ENCODE peak calls at places on chromosomes 13 and 19, in ten cellular contexts. One of them, this sample, is unnamed.

GRCh38 chr13:28679628-28680027 is 20.7 kb downstream of the POMP start:
- DNase-seq in AG04449: no peak
- DNase-seq in endodermal cell: no peak
- DNase-seq in B cell: no peak
- DNase-seq in fibroblast of lung: peak; percentile 14
- DNase-seq in heart right ventricle: no peak
- DNase-seq in dorsolateral prefrontal cortex: no peak
- DNase-seq in pancreas: no peak
- DNase-seq in uterus: no peak
- DNase-seq in prostate gland: no peak
- DNase-seq in this sample: no peak

GRCh38 chr19:16899566-16900075 is 10.8 kb downstream of the F2RL3 start:
- DNase-seq in prostate gland: no peak
- DNase-seq in uterus: no peak
- DNase-seq in fibroblast of lung: no peak
- DNase-seq in heart right ventricle: no peak
- DNase-seq in endodermal cell: peak; percentile 87
- DNase-seq in B cell: peak; percentile 55
- DNase-seq in pancreas: no peak
- DNase-seq in dorsolateral prefrontal cortex: no peak
- DNase-seq in AG04449: no peak
- DNase-seq in this sample: no peak

GRCh38 chr13:94537740-94538630 is 58.0 kb downstream of the TGDS start:
- DNase-seq in prostate gland: no peak
- DNase-seq in AG04449: no peak
- DNase-seq in endodermal cell: no peak
- DNase-seq in uterus: no peak
- DNase-seq in pancreas: no peak
- DNase-seq in dorsolateral prefrontal cortex: no peak
- DNase-seq in fibroblast of lung: peak; percentile 13
- DNase-seq in B cell: no peak
- DNase-seq in heart right ventricle: no peak
- DNase-seq in this sample: no peak

GRCh38 chr13:40798380-40798779 is 9.0 kb downstream of the SLC25A15 start:
- DNase-seq in heart right ventricle: no peak
- DNase-seq in endodermal cell: no peak
- DNase-seq in fibroblast of lung: no peak
- DNase-seq in uterus: no peak
- DNase-seq in prostate gland: no peak
- DNase-seq in B cell: no peak
- DNase-seq in AG04449: no peak
- DNase-seq in pancreas: no peak
- DNase-seq in dorsolateral prefrontal cortex: no peak
- DNase-seq in this sample: no peak

GRCh38 chr13:35700661-35701060 is 224.2 kb upstream of the MAB21L1 start:
- DNase-seq in prostate gland: no peak
- DNase-seq in AG04449: peak; percentile 83
- DNase-seq in fibroblast of lung: peak; percentile 81
- DNase-seq in heart right ventricle: no peak
- DNase-seq in uterus: no peak
- DNase-seq in pancreas: no peak
- DNase-seq in endodermal cell: no peak
- DNase-seq in B cell: no peak
- DNase-seq in dorsolateral prefrontal cortex: no peak
- DNase-seq in this sample: no peak

GRCh38 chr13:109162248-109163051 is 533.0 kb downstream of the MYO16 start:
- DNase-seq in pancreas: no peak
- DNase-seq in fibroblast of lung: no peak
- DNase-seq in uterus: no peak
- DNase-seq in prostate gland: no peak
- DNase-seq in dorsolateral prefrontal cortex: no peak
- DNase-seq in heart right ventricle: no peak
- DNase-seq in AG04449: no peak
- DNase-seq in endodermal cell: no peak
- DNase-seq in B cell: peak; percentile 79
- DNase-seq in this sample: no peak

GRCh38 chr19:56107626-56108351 is 13.3 kb downstream of the ZNF787 start:
- DNase-seq in heart right ventricle: no peak
- DNase-seq in dorsolateral prefrontal cortex: no peak
- DNase-seq in prostate gland: no peak
- DNase-seq in endodermal cell: no peak
- DNase-seq in AG04449: no peak
- DNase-seq in fibroblast of lung: no peak
- DNase-seq in pancreas: no peak
- DNase-seq in B cell: no peak
- DNase-seq in uterus: no peak
- DNase-seq in this sample: no peak

GRCh38 chr19:40596608-40597328 is 4.4 kb upstream of the LTBP4 start:
- DNase-seq in B cell: peak; percentile 37
- DNase-seq in fibroblast of lung: peak; percentile 60
- DNase-seq in prostate gland: no peak
- DNase-seq in heart right ventricle: peak; percentile 52
- DNase-seq in AG04449: no peak
- DNase-seq in pancreas: peak; percentile 85
- DNase-seq in endodermal cell: peak; percentile 89
- DNase-seq in dorsolateral prefrontal cortex: no peak
- DNase-seq in uterus: peak; percentile 78
- DNase-seq in this sample: no peak

DNA sequence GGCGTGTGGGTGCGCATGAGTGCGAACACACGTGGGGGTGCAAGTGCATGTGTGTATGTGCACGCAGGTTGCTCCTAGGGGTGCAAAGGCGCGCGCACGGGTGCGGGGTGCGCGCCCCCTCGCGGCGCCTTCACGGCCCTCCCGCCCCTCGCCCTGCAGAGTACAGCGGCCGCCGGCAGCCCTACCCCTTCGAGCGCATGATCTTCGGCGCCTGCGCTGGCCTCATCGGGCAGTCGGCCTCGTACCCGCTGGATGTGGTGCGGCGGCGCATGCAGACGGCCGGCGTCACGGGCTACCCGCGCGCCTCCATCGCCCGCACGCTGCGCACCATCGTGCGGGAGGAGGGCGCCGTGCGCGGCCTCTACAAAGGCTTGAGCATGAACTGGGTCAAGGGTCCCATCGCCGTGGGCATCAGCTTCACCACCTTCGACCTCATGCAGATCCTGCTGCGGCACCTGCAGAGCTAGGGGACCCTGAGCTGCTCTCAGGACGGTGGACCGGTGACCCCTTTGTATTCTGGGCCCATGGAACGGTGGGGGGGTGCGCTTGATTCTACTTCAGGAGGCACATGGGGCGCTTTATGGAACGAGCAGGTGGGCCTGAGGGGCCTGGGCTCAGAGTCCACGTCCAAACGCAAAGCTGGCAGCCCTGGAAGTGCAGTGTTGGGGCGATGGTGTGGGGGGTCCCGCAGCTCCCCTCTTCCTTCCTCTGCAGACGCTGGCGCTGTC is 27.7 kb downstream of the TMEM161A start:
- DNase-seq in dorsolateral prefrontal cortex: no peak
- DNase-seq in pancreas: no peak
- DNase-seq in AG04449: no peak
- DNase-seq in prostate gland: no peak
- DNase-seq in heart right ventricle: no peak
- DNase-seq in fibroblast of lung: peak; percentile 29
- DNase-seq in endodermal cell: peak; percentile 83
- DNase-seq in B cell: peak; percentile 50
- DNase-seq in uterus: no peak
- DNase-seq in this sample: no peak
- TF ChIP-seq CTCF in dorsolateral prefrontal cortex: peak; percentile 21
- TF ChIP-seq CTCF in pancreas: no peak
- TF ChIP-seq CTCF in AG04449: peak; percentile 41
- TF ChIP-seq CTCF in prostate gland: no peak
- TF ChIP-seq CTCF in heart right ventricle: peak; percentile 31
- TF ChIP-seq CTCF in fibroblast of lung: peak; percentile 25
- TF ChIP-seq CTCF in endodermal cell: peak; percentile 76
- TF ChIP-seq CTCF in B cell: peak; percentile 47
- TF ChIP-seq CTCF in uterus: no peak
- TF ChIP-seq CTCF in this sample: peak; percentile 69

GRCh38 chr19:5337126-5337525 is 3.5 kb downstream of the PTPRS start:
- DNase-seq in dorsolateral prefrontal cortex: no peak
- DNase-seq in uterus: no peak
- DNase-seq in AG04449: no peak
- DNase-seq in pancreas: no peak
- DNase-seq in B cell: no peak
- DNase-seq in endodermal cell: no peak
- DNase-seq in prostate gland: no peak
- DNase-seq in fibroblast of lung: no peak
- DNase-seq in heart right ventricle: no peak
- DNase-seq in this sample: no peak

GRCh38 chr19:5339470-5339949 is 1.1 kb downstream of the PTPRS start:
- DNase-seq in fibroblast of lung: no peak
- DNase-seq in prostate gland: no peak
- DNase-seq in heart right ventricle: no peak
- DNase-seq in pancreas: no peak
- DNase-seq in dorsolateral prefrontal cortex: no peak
- DNase-seq in AG04449: no peak
- DNase-seq in B cell: peak; percentile 53
- DNase-seq in uterus: no peak
- DNase-seq in endodermal cell: no peak
- DNase-seq in this sample: no peak

GRCh38 chr19:5338661-5339469 is 1.7 kb downstream of the PTPRS start:
- DNase-seq in AG04449: no peak
- DNase-seq in endodermal cell: peak; percentile 82
- DNase-seq in fibroblast of lung: no peak
- DNase-seq in B cell: peak; percentile 39
- DNase-seq in pancreas: no peak
- DNase-seq in dorsolateral prefrontal cortex: no peak
- DNase-seq in uterus: no peak
- DNase-seq in prostate gland: no peak
- DNase-seq in heart right ventricle: no peak
- DNase-seq in this sample: no peak

GRCh38 chr19:5336195-5336965 is 4.2 kb downstream of the PTPRS start:
- DNase-seq in endodermal cell: no peak
- DNase-seq in AG04449: no peak
- DNase-seq in fibroblast of lung: no peak
- DNase-seq in B cell: no peak
- DNase-seq in prostate gland: no peak
- DNase-seq in heart right ventricle: no peak
- DNase-seq in pancreas: no peak
- DNase-seq in uterus: no peak
- DNase-seq in dorsolateral prefrontal cortex: no peak
- DNase-seq in this sample: no peak

GRCh38 chr19:5337886-5338595 is 2.6 kb downstream of the PTPRS start:
- DNase-seq in uterus: no peak
- DNase-seq in fibroblast of lung: no peak
- DNase-seq in pancreas: no peak
- DNase-seq in prostate gland: no peak
- DNase-seq in dorsolateral prefrontal cortex: no peak
- DNase-seq in AG04449: no peak
- DNase-seq in endodermal cell: peak; percentile 55
- DNase-seq in B cell: no peak
- DNase-seq in heart right ventricle: no peak
- DNase-seq in this sample: no peak
- TF ChIP-seq CTCF in uterus: no peak
- TF ChIP-seq CTCF in fibroblast of lung: no peak
- TF ChIP-seq CTCF in pancreas: no peak
- TF ChIP-seq CTCF in prostate gland: no peak
- TF ChIP-seq CTCF in dorsolateral prefrontal cortex: no peak
- TF ChIP-seq CTCF in AG04449: no peak
- TF ChIP-seq CTCF in endodermal cell: no peak
- TF ChIP-seq CTCF in B cell: no peak
- TF ChIP-seq CTCF in heart right ventricle: no peak
- TF ChIP-seq CTCF in this sample: no peak

GRCh38 chr19:29504454-29504853 is 21.3 kb upstream of the VSTM2B start:
- DNase-seq in heart right ventricle: no peak
- DNase-seq in AG04449: no peak
- DNase-seq in dorsolateral prefrontal cortex: peak; percentile 46
- DNase-seq in fibroblast of lung: no peak
- DNase-seq in uterus: no peak
- DNase-seq in pancreas: peak; percentile 42
- DNase-seq in prostate gland: no peak
- DNase-seq in B cell: no peak
- DNase-seq in endodermal cell: no peak
- DNase-seq in this sample: peak; percentile 34

GRCh38 chr19:29502581-29502850 is 23.3 kb upstream of the VSTM2B start:
- DNase-seq in prostate gland: no peak
- DNase-seq in uterus: no peak
- DNase-seq in B cell: no peak
- DNase-seq in fibroblast of lung: no peak
- DNase-seq in AG04449: no peak
- DNase-seq in endodermal cell: no peak
- DNase-seq in dorsolateral prefrontal cortex: no peak
- DNase-seq in heart right ventricle: no peak
- DNase-seq in pancreas: no peak
- DNase-seq in this sample: no peak

GRCh38 chr19:29503785-29504184 is 22.0 kb upstream of the VSTM2B start:
- DNase-seq in pancreas: no peak
- DNase-seq in AG04449: no peak
- DNase-seq in endodermal cell: no peak
- DNase-seq in dorsolateral prefrontal cortex: peak; percentile 40
- DNase-seq in uterus: no peak
- DNase-seq in heart right ventricle: no peak
- DNase-seq in B cell: no peak
- DNase-seq in prostate gland: no peak
- DNase-seq in fibroblast of lung: no peak
- DNase-seq in this sample: no peak

GRCh38 chr19:29501816-29502580 is 23.8 kb upstream of the VSTM2B start:
- DNase-seq in AG04449: no peak
- DNase-seq in dorsolateral prefrontal cortex: peak; percentile 37
- DNase-seq in pancreas: peak; percentile 35
- DNase-seq in fibroblast of lung: no peak
- DNase-seq in heart right ventricle: no peak
- DNase-seq in endodermal cell: no peak
- DNase-seq in uterus: no peak
- DNase-seq in prostate gland: no peak
- DNase-seq in B cell: no peak
- DNase-seq in this sample: peak; percentile 72

GRCh38 chr19:29503140-29503758 is 22.5 kb upstream of the VSTM2B start:
- DNase-seq in prostate gland: no peak
- DNase-seq in fibroblast of lung: no peak
- DNase-seq in uterus: no peak
- DNase-seq in endodermal cell: no peak
- DNase-seq in heart right ventricle: no peak
- DNase-seq in AG04449: no peak
- DNase-seq in pancreas: no peak
- DNase-seq in B cell: no peak
- DNase-seq in dorsolateral prefrontal cortex: peak; percentile 32
- DNase-seq in this sample: no peak
- TF ChIP-seq CTCF in prostate gland: no peak
- TF ChIP-seq CTCF in fibroblast of lung: no peak
- TF ChIP-seq CTCF in uterus: no peak
- TF ChIP-seq CTCF in endodermal cell: no peak
- TF ChIP-seq CTCF in heart right ventricle: no peak
- TF ChIP-seq CTCF in AG04449: no peak
- TF ChIP-seq CTCF in pancreas: no peak
- TF ChIP-seq CTCF in B cell: no peak
- TF ChIP-seq CTCF in dorsolateral prefrontal cortex: no peak
- TF ChIP-seq CTCF in this sample: no peak

GRCh38 chr13:98447130-98447529 is 129.8 kb downstream of the STK24 start:
- DNase-seq in heart right ventricle: no peak
- DNase-seq in AG04449: no peak
- DNase-seq in uterus: no peak
- DNase-seq in dorsolateral prefrontal cortex: no peak
- DNase-seq in B cell: no peak
- DNase-seq in prostate gland: no peak
- DNase-seq in pancreas: no peak
- DNase-seq in fibroblast of lung: no peak
- DNase-seq in endodermal cell: no peak
- DNase-seq in this sample: no peak

GRCh38 chr13:98446234-98446621 is 130.7 kb downstream of the STK24 start:
- DNase-seq in B cell: no peak
- DNase-seq in pancreas: no peak
- DNase-seq in prostate gland: no peak
- DNase-seq in AG04449: no peak
- DNase-seq in uterus: no peak
- DNase-seq in endodermal cell: no peak
- DNase-seq in heart right ventricle: no peak
- DNase-seq in dorsolateral prefrontal cortex: no peak
- DNase-seq in fibroblast of lung: no peak
- DNase-seq in this sample: no peak

GRCh38 chr13:98444381-98444780 is 132.5 kb downstream of the STK24 start:
- DNase-seq in AG04449: no peak
- DNase-seq in dorsolateral prefrontal cortex: no peak
- DNase-seq in fibroblast of lung: no peak
- DNase-seq in pancreas: peak; percentile 57
- DNase-seq in B cell: no peak
- DNase-seq in heart right ventricle: no peak
- DNase-seq in prostate gland: no peak
- DNase-seq in endodermal cell: no peak
- DNase-seq in uterus: no peak
- DNase-seq in this sample: no peak

GRCh38 chr13:98443800-98444325 is 133.0 kb downstream of the STK24 start:
- DNase-seq in uterus: no peak
- DNase-seq in dorsolateral prefrontal cortex: no peak
- DNase-seq in B cell: no peak
- DNase-seq in heart right ventricle: no peak
- DNase-seq in pancreas: no peak
- DNase-seq in prostate gland: no peak
- DNase-seq in AG04449: no peak
- DNase-seq in fibroblast of lung: no peak
- DNase-seq in endodermal cell: no peak
- DNase-seq in this sample: no peak

GRCh38 chr13:98445340-98446233 is 131.3 kb downstream of the STK24 start:
- DNase-seq in AG04449: no peak
- DNase-seq in pancreas: peak; percentile 87
- DNase-seq in dorsolateral prefrontal cortex: peak; percentile 65
- DNase-seq in uterus: peak; percentile 82
- DNase-seq in heart right ventricle: peak; percentile 60
- DNase-seq in prostate gland: peak; percentile 55
- DNase-seq in endodermal cell: peak; percentile 96
- DNase-seq in fibroblast of lung: peak; percentile 33
- DNase-seq in B cell: peak; percentile 85
- DNase-seq in this sample: no peak
- TF ChIP-seq CTCF in AG04449: peak; percentile 98
- TF ChIP-seq CTCF in pancreas: peak; percentile 97
- TF ChIP-seq CTCF in dorsolateral prefrontal cortex: peak; percentile 93
- TF ChIP-seq CTCF in uterus: peak; percentile 97
- TF ChIP-seq CTCF in heart right ventricle: peak; percentile 98
- TF ChIP-seq CTCF in prostate gland: peak; percentile 93
- TF ChIP-seq CTCF in endodermal cell: peak; percentile 98
- TF ChIP-seq CTCF in fibroblast of lung: peak; percentile 87
- TF ChIP-seq CTCF in B cell: peak; percentile 99
- TF ChIP-seq CTCF in this sample: peak; percentile 95